ENCODE peak calls at places on chromosomes 12 and 14, in four cellular contexts. E is HepG2, N is K562, L is HCT116. B is an unnamed sample.
A peak's percentile ranks its signal among the peaks of the same experiment; 100 is the strongest.

GRCh38 chr12:8911606-8912268 is 2.6 kb upstream of the PHC1 start:
- DNase-seq in N (no peak), L (no peak), E (no peak), B (no peak)

GRCh38 chr14:20409226-20409625 is 4.1 kb downstream of the TEP1 start:
- DNase-seq in E (no peak), N (no peak), L (no peak), B (no peak)

GRCh38 chr14:85991156-85991555 is 461.2 kb downstream of the FLRT2 start:
- DNase-seq in L (no peak), E (no peak), N (no peak), B (no peak)

GRCh38 chr14:96303981-96304380 is 48.0 kb downstream of the BDKRB1 start:
- DNase-seq in N (no peak), E (no peak), L (no peak), B (no peak)

GRCh38 chr14:104799657-104800599 is 973 bp upstream of the ZBTB42 start:
- DNase-seq in E (peak; percentile 76), L (no peak), N (peak; percentile 87), B (no peak)

GRCh38 chr12:113241191-113242017 is 20.1 kb downstream of the TPCN1 start:
- DNase-seq in L (no peak), E (peak; percentile 25), N (no peak), B (peak; percentile 84)

GRCh38 chr12:60616400-60616799 is 1020.6 kb downstream of the SLC16A7 start:
- DNase-seq in N (no peak), E (no peak), L (no peak), B (no peak)

GRCh38 chr12:19205120-19205519 is 75.6 kb downstream of the PLEKHA5 start:
- DNase-seq in E (no peak), N (no peak), L (no peak), B (no peak)

GRCh38 chr12:9148926-9149325 is 33.2 kb upstream of the A2M start:
- DNase-seq in L (no peak), E (no peak), N (no peak), B (no peak)

GRCh38 chr14:64536488-64537245 is 3.9 kb upstream of the HSPA2 start:
- DNase-seq in L (no peak), E (peak; percentile 28), N (no peak), B (no peak)

GRCh38 chr12:3743803-3744202 is 9.1 kb downstream of the CRACR2A start:
- DNase-seq in N (no peak), L (no peak), E (no peak), B (no peak)

GRCh38 chr14:75714993-75715392 is 53.9 kb downstream of the TTLL5 start:
- DNase-seq in E (no peak), L (no peak), N (no peak), B (no peak)

GRCh38 chr14:56197150-56197549 is 78.9 kb downstream of the PELI2 start:
- DNase-seq in E (no peak), L (no peak), N (no peak), B (no peak)

GRCh38 chr14:91614187-91614586 is 104.1 kb upstream of the PPP4R3A start:
- DNase-seq in L (no peak), E (no peak), N (peak; percentile 66), B (no peak)

GRCh38 chr12:63319386-63319785 is 168.4 kb upstream of the AVPR1A start:
- DNase-seq in E (no peak), L (peak; percentile 39), N (no peak), B (no peak)

GRCh38 chr14:42222924-42223471 is 616.3 kb downstream of the LRFN5 start:
- DNase-seq in N (no peak), E (no peak), L (no peak), B (no peak)

GRCh38 chr14:45089813-45090212 is 5.9 kb downstream of the PRPF39 start:
- DNase-seq in L (no peak), N (no peak), E (no peak), B (no peak)

GRCh38 chr14:50985124-50985815 is 41.0 kb upstream of the PYGL start:
- DNase-seq in N (no peak), E (no peak), L (no peak), B (no peak)

GRCh38 chr12:26112703-26113147 is 12.1 kb downstream of the BHLHE41 start:
- DNase-seq in N (no peak), E (no peak), L (no peak), B (peak; percentile 91)

GRCh38 chr12:49346659-49347306 is at the start of gene DNAJC22:
- DNase-seq in E (no peak), N (peak; percentile 75), L (no peak), B (no peak)

GRCh38 chr14:58981840-58982239 is 206.6 kb upstream of the DAAM1 start:
- DNase-seq in N (no peak), E (no peak), L (no peak), B (no peak)

GRCh38 chr12:103495158-103495782 is 498 bp downstream of the C12orf42 start:
- DNase-seq in N (no peak), E (no peak), L (no peak), B (no peak)

GRCh38 chr12:67692966-67693365 is 44.4 kb downstream of the DYRK2 start:
- DNase-seq in N (no peak), E (no peak), L (no peak), B (no peak)

GRCh38 chr14:41607966-41608663 is 1.4 kb downstream of the LRFN5 start:
- DNase-seq in L (no peak), E (no peak), N (no peak), B (no peak)

GRCh38 chr14:105746124-105746514 is 219.7 kb downstream of the TMEM121 start:
- DNase-seq in E (no peak), N (no peak), L (no peak), B (no peak)

GRCh38 chr14:35301334-35302210 is 9.4 kb downstream of the PSMA6 start:
- DNase-seq in E (no peak), L (no peak), N (no peak), B (no peak)

GRCh38 chr12:45669093-45669492 is 60.4 kb upstream of the ARID2 start:
- DNase-seq in N (no peak), L (no peak), E (no peak), B (no peak)

GRCh38 chr12:70070494-70071007 is 172.7 kb upstream of the CNOT2 start:
- DNase-seq in L (no peak), E (no peak), N (no peak), B (no peak)

GRCh38 chr12:132474237-132474741 is 15.7 kb upstream of the FBRSL1 start:
- DNase-seq in N (no peak), E (no peak), L (no peak), B (no peak)

GRCh38 chr12:86613306-86613705 is 357.1 kb upstream of the MGAT4C start:
- DNase-seq in E (no peak), N (no peak), L (no peak), B (no peak)

GRCh38 chr12:94091624-94092023 is 56.8 kb upstream of the PLXNC1 start:
- DNase-seq in E (no peak), N (no peak), L (no peak), B (no peak)

GRCh38 chr12:101670007-101670671 is 27.3 kb upstream of the CHPT1 start:
- DNase-seq in E (peak; percentile 66), N (peak; percentile 72), L (peak; percentile 62), B (no peak)

GRCh38 chr12:45231515-45232145 is 15.7 kb downstream of the ANO6 start:
- DNase-seq in E (peak; percentile 65), N (no peak), L (no peak), B (no peak)

GRCh38 chr14:67010602-67011001 is 178.6 kb upstream of the GARIN2 start:
- DNase-seq in L (no peak), E (no peak), N (no peak), B (no peak)

DNA sequence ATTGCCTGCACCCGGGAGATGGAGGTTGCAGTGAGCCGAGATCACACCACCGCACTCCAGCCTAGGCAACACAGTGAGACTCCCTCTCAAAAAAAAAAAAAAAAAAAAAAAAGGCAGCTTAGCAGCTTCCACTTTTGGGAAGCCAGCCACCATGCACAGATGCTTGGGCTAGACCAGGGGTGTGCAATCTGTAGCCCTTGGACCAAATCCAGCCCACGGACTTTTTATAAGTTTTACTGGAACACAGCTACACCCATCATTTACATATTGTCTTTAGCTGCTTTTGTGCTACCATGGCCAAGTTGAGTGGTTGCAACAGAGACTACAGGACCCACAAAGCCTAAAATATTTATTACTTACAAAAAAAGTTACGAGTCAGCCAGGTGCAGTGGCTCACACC is 6.7 kb downstream of the CIT start:
- DNase-seq in L (no peak), N (no peak), E (no peak), B (no peak)
- TF ChIP-seq TCF7L2 in L (no peak), N (no peak), E (no peak), B (no peak)

GRCh38 chr12:130952106-130952505 is 1.6 kb upstream of the ADGRD1 start:
- DNase-seq in N (peak; percentile 29), E (no peak), L (no peak), B (no peak)
- H3K27ac ChIP-seq in N (peak overlapping the region; percentile 57), E (no peak overlapping the region), L (no peak overlapping the region), B (no peak overlapping the region)

GRCh38 chr14:103428732-103429556 is 43.7 kb downstream of the MARK3 start:
- DNase-seq in N (no peak), E (no peak), L (no peak), B (no peak)

GRCh38 chr14:103422981-103423600 is 37.9 kb downstream of the MARK3 start:
- DNase-seq in E (no peak), N (peak; percentile 32), L (no peak), B (no peak)

GRCh38 chr14:103432627-103433026 is 47.4 kb downstream of the MARK3 start:
- DNase-seq in L (no peak), N (no peak), E (no peak), B (no peak)

DNA sequence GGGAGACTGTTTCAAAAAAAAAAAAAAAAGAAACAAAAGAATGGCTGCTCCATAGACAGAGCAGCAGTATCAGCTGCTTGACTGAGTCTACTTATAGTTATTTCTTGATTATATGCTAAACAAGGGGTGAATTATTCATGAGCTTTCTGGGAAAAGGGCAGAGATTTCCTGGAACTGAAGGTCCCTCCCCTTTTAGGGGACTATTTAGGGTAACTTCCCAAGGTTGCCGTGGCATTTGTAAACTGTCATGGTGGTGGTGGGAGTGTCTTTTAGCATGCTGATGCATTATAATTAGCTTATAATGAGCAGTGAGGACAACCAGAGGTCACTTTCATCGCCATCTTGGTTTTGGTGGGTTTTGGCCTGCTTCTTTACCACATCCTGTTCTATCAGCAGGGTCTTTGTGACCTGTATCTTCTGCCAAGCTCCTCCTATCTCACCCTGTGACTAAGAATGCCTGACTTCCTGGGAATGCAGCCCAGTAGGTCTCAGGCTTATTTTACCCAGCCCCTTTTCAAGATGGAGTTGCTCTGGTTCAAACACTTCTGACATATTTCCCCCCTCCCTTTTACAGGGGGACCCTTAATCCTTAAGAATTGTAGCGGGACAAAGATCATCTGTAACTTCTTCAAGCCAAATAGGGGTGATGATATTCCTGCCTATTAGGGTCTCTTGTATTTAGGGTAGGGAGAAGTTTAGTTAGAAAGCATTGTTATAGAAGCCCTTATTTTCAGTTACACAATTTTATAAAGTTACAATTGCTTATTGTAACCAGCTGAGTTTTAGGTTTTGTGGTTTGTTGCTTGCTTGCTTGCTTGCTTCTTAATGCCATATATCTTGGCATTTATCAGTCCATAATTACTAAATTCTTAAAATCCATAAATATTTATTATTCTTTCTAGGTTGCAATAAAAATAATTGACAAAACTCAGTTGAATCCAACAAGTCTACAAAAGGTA is 42.5 kb downstream of the MARK3 start:
- DNase-seq in N (peak; percentile 92), L (no peak), E (no peak), B (no peak)
- TF ChIP-seq TCF7L2 in N (no peak), L (no peak), E (no peak), B (no peak)

DNA sequence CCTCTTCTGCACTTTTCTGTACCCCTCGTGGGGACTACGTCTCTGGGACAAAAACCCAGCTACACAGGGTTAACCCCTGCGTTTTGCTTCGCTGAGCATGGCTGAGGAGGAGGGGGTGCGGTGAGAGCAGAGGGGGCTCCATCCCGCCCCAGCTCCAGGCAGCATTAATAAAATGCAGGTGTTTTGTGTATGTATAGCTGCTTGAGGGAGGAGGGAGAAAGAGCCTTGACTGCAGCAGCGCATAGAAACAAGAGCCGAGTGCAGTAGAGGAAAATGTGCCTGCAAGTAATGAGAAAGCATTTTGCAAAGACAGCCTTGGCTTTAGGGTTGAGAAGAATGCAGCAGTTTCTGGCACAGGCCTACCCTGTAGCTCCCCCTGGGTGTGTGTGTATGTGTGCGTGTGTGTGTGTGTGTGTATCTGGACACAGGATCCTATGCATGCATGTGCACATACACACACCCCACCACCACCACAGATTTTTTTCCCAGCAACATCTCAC is 103.9 kb downstream of the ZFP36L1 start:
- DNase-seq in L (no peak), E (no peak), N (no peak), B (no peak)
- H3K27ac ChIP-seq in L (no peak overlapping the region), E (no peak overlapping the region), N (no peak overlapping the region), B (no peak overlapping the region)